ENCODE peak calls at places on chromosomes 13 and 19, in nine cellular contexts. X is body of pancreas; N is tibial nerve; V is cardiac fibroblast; M is CD8-positive, alpha-beta T cell; W is astrocyte; L is stomach; G is tibial artery; P is DND-41. O is an unnamed sample.

GRCh38 chr13:53216767-53217166 is 188.2 kb downstream of the OLFM4 start:
- DNase-seq in L (no peak), V (no peak), X (no peak), W (no peak), N (no peak), M (no peak), G (no peak), P (no peak), O (no peak)

GRCh38 chr13:33105387-33106005 is 89.3 kb downstream of the KL start:
- DNase-seq in N (no peak), X (no peak), V (no peak), M (no peak), L (no peak), W (no peak), G (no peak), P (no peak), O (no peak)

GRCh38 chr13:41973247-41973741 is 12.4 kb upstream of the VWA8 start:
- DNase-seq in L (no peak), N (no peak), P (no peak), X (no peak), G (no peak), M (no peak), V (no peak), W (no peak), O (peak; percentile 20)

GRCh38 chr13:45674908-45675307 is 27.2 kb upstream of the CBY2 start:
- DNase-seq in N (no peak), V (peak; percentile 13), L (no peak), P (no peak), M (no peak), G (no peak), X (no peak), W (peak; percentile 98), O (peak; percentile 69)

GRCh38 chr13:106490887-106491321 is 44.6 kb downstream of the EFNB2 start:
- DNase-seq in M (no peak), X (no peak), L (no peak), P (no peak), V (no peak), G (no peak), N (no peak), W (no peak), O (no peak)

GRCh38 chr13:99063952-99064351 is 86.1 kb upstream of the DOCK9 start:
- DNase-seq in V (peak; percentile 58), X (no peak), M (no peak), N (no peak), L (no peak), P (no peak), G (no peak), W (no peak), O (no peak)

GRCh38 chr13:59915252-59915651 is 248.5 kb downstream of the DIAPH3 start:
- DNase-seq in X (no peak), L (no peak), P (no peak), W (no peak), V (no peak), G (no peak), M (no peak), N (no peak), O (no peak)

GRCh38 chr19:50465000-50465399 is 11.3 kb upstream of the EMC10 start:
- DNase-seq in X (no peak), N (no peak), P (no peak), V (no peak), L (no peak), M (no peak), G (no peak), W (no peak), O (no peak)

DNA sequence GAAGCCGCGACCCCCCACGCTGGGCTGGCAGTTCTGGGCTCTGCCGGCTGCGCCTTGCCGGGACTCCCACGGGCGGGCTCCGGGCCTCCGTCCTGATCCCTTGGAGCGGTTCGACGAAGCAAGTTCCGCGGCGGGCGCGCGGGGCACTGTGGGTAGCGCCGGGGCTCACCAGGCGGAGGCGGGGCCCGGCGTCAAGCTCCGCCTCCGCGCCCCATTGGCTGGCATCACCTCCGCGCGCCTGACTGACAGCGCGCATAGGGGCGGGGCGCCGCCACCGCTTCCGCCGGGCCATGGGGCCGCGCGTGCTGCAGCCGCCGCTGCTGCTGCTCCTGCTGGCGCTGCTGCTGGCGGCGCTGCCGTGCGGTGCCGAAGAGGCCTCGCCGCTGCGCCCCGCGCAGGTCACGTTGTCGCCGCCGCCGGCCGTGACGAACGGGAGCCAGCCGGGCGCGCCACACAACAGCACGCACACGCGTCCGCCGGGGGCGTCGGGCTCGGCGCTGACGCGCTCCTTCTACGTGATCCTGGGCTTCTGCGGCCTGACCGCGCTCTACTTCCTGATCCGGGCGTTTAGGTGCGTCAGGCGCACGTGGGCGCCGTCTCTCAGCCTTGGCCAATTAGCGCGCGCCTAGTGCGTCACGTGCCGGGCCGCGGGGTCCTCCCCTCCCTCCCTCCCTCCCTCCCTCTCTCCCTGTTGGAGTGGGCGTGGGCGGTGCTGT is at the start of gene FAM174C:
- DNase-seq in M (peak; percentile 94), V (peak; percentile 98), X (peak; percentile 95), P (peak; percentile 97), L (peak; percentile 96), N (peak; percentile 90), W (peak; percentile 92), G (peak; percentile 98), O (peak; percentile 95)
- H3K4me3 ChIP-seq in M (peak within 1 kb of the TSS; percentile 77), V (peak within 1 kb of the TSS; percentile 71), X (peak within 1 kb of the TSS; percentile 72), P (peak within 1 kb of the TSS; percentile 73), L (peak within 1 kb of the TSS; percentile 67), N (peak within 1 kb of the TSS; percentile 71), W (peak within 1 kb of the TSS; percentile 61), G (peak within 1 kb of the TSS; percentile 71), O (peak within 1 kb of the TSS; percentile 76)

DNA sequence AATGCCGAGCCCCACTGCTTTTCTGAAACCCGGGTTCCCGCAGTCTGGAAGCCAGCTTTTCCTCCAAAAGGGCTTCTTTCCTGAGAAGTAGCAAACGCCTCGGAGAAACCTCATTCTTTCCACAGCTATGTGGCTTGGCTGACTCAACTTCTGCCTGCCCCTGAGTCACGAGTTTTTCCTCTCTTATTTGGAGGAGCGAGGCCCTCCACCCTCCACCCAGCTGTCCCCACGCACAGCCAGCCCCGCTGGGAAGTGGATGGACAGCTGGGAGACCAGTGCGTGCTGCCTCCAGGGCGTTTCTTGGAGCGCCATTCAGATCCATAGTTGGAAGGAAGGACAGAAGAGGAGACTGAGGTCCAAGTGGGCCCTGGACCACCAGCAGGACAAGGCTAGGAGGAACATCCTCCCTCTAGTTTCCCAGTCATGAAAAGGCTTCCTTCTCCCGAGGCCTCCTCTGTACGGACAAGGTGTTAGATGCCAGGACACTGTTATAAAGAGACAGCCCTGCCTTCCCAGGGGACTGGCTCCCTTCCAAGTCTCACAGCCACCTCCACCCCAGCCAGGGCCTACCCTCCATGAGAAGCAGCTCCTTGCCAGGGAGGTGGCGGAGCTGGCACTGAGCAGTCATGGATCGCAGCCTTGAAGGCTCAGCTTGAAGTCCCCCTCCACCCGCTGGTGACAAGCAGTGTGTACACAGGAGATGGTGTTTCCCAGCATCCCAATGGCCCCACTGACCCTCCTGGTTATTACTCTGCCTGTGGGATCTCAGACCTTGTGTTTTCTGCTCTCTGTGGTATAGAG is 2.5 kb upstream of the PLEKHF1 start:
- DNase-seq in N (peak; percentile 46), L (peak; percentile 74), P (no peak), G (peak; percentile 93), V (peak; percentile 91), M (no peak), X (peak; percentile 81), W (peak; percentile 95), O (peak; percentile 99)
- TF ChIP-seq CTCF in N (no peak), L (no peak), P (no peak), G (no peak), V (no peak), M (no peak), X (no peak), W (no peak), O (no peak)

GRCh38 chr13:23161176-23161825 is 19.5 kb upstream of the SGCG start:
- DNase-seq in V (no peak), G (no peak), N (no peak), L (no peak), W (no peak), P (no peak), X (no peak), M (no peak), O (peak; percentile 11)

GRCh38 chr13:23159205-23159586 is 21.6 kb upstream of the SGCG start:
- DNase-seq in G (no peak), M (no peak), P (no peak), N (peak; percentile 49), X (peak; percentile 12), V (peak; percentile 53), W (peak; percentile 2), L (no peak), O (peak; percentile 2)

GRCh38 chr13:23160241-23161175 is 20.3 kb upstream of the SGCG start:
- DNase-seq in W (no peak), M (no peak), G (no peak), X (no peak), N (no peak), L (no peak), V (no peak), P (no peak), O (no peak)

GRCh38 chr13:23159587-23160240 is 21.1 kb upstream of the SGCG start:
- DNase-seq in P (no peak), M (no peak), N (no peak), G (no peak), L (no peak), V (no peak), X (no peak), W (no peak), O (no peak)
- H3K4me3 ChIP-seq in P (no peak overlapping the region), M (no peak overlapping the region), N (peak overlapping the region; percentile 50), G (peak overlapping the region; percentile 46), L (peak overlapping the region; percentile 25), V (no peak overlapping the region), X (no peak overlapping the region), W (peak overlapping the region; percentile 50), O (no peak overlapping the region)

GRCh38 chr19:45506991-45507863 is at the start of gene VASP:
- DNase-seq in V (peak; percentile 88), G (peak; percentile 92), W (peak; percentile 72), L (peak; percentile 93), M (peak; percentile 88), X (peak; percentile 93), N (peak; percentile 88), P (peak; percentile 91), O (peak; percentile 81)

GRCh38 chr19:45507864-45508680 is 793 bp downstream of the VASP start:
- DNase-seq in M (peak; percentile 62), G (peak; percentile 82), N (no peak), V (peak; percentile 40), W (no peak), P (peak; percentile 32), L (peak; percentile 50), X (peak; percentile 67), O (peak; percentile 31)

GRCh38 chr19:45509692-45510015 is 2.4 kb downstream of the VASP start:
- DNase-seq in M (no peak), N (no peak), W (no peak), X (no peak), G (no peak), L (no peak), P (no peak), V (no peak), O (no peak)

GRCh38 chr19:45508681-45508930 is 1.3 kb downstream of the VASP start:
- DNase-seq in G (no peak), N (no peak), M (no peak), V (no peak), X (no peak), W (no peak), P (no peak), L (no peak), O (no peak)

DNA sequence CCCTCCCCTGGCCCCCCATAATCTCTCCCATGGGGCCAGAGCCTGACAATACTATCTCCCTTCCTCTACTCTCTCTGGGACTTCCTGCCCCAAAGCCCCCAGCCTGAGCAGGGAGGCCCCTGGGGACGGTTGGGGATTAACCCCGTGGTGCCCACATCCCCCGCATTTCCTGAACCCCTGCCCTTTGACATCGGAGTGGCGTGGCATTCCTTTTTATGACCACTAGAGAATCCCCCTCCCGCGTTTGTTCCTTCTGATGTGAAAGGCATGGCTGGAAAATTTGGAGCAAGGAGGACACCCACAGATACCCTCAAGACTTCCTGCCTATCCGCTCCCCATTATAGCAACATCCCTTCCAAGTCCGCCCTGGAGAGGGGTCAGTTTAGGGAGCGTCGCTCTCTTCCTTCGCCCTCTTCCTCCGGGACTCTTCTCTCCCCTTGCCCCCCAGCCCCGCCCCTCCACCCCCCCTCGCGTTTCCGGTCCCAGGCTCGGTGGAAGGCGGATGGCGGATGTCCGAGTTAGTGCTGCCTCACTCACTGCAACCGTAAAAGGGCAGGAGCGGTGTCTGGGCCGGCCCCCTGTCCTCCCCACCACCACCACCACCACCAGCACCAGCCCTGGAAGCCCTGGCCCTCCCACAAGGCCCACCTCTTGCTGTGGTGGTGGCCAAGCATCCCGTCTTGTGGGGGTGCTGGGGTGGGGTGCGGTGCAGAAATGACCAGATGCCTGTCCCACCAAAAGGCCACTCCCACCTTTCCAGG is 1.8 kb downstream of the VASP start:
- DNase-seq in W (peak; percentile 64), M (no peak), L (peak; percentile 73), V (peak; percentile 77), G (peak; percentile 96), P (peak; percentile 52), N (peak; percentile 61), X (peak; percentile 62), O (peak; percentile 37)
- TF ChIP-seq CTCF in W (no peak), M (no peak), L (no peak), V (no peak), G (no peak), P (no peak), N (no peak), X (no peak), O (peak; percentile 2)